ENCODE peak calls at places on chromosome 4, in nine cellular contexts. One of them, this sample, is unnamed.

GRCh38 chr4:87523307-87523706 is 5.9 kb downstream of the SPARCL1 start:
- DNase-seq in CD4-positive, alpha-beta T cell: no peak
- DNase-seq in thoracic aorta: no peak
- DNase-seq in GM13977: no peak
- DNase-seq in nephron progenitor cell: no peak
- DNase-seq in H9: no peak
- DNase-seq in psoas muscle: no peak
- DNase-seq in mucosa of descending colon: no peak
- DNase-seq in neural progenitor cell: no peak
- DNase-seq in this sample: no peak

GRCh38 chr4:127555106-127555505 is 77.7 kb upstream of the INTU start:
- DNase-seq in CD4-positive, alpha-beta T cell: no peak
- DNase-seq in thoracic aorta: no peak
- DNase-seq in GM13977: no peak
- DNase-seq in nephron progenitor cell: no peak
- DNase-seq in H9: no peak
- DNase-seq in psoas muscle: no peak
- DNase-seq in mucosa of descending colon: no peak
- DNase-seq in neural progenitor cell: no peak
- DNase-seq in this sample: no peak

GRCh38 chr4:7052923-7053715 is 9.9 kb downstream of the TADA2B start:
- DNase-seq in CD4-positive, alpha-beta T cell: no peak
- DNase-seq in thoracic aorta: no peak
- DNase-seq in GM13977: no peak
- DNase-seq in nephron progenitor cell: no peak
- DNase-seq in H9: no peak
- DNase-seq in psoas muscle: peak
- DNase-seq in mucosa of descending colon: no peak
- DNase-seq in neural progenitor cell: no peak
- DNase-seq in this sample: no peak

GRCh38 chr4:8841678-8842268 is 29.9 kb downstream of the HMX1 start:
- DNase-seq in CD4-positive, alpha-beta T cell: no peak
- DNase-seq in thoracic aorta: no peak
- DNase-seq in GM13977: no peak
- DNase-seq in nephron progenitor cell: no peak
- DNase-seq in H9: no peak
- DNase-seq in psoas muscle: no peak
- DNase-seq in mucosa of descending colon: no peak
- DNase-seq in neural progenitor cell: no peak
- DNase-seq in this sample: no peak

GRCh38 chr4:14079601-14080000 is 452.1 kb upstream of the BOD1L1 start:
- DNase-seq in CD4-positive, alpha-beta T cell: no peak
- DNase-seq in thoracic aorta: no peak
- DNase-seq in GM13977: no peak
- DNase-seq in nephron progenitor cell: no peak
- DNase-seq in H9: no peak
- DNase-seq in psoas muscle: no peak
- DNase-seq in mucosa of descending colon: no peak
- DNase-seq in neural progenitor cell: no peak
- DNase-seq in this sample: no peak

GRCh38 chr4:171809854-171810253 is 3.4 kb upstream of the GALNTL6 start:
- DNase-seq in CD4-positive, alpha-beta T cell: no peak
- DNase-seq in thoracic aorta: no peak
- DNase-seq in GM13977: no peak
- DNase-seq in nephron progenitor cell: no peak
- DNase-seq in H9: no peak
- DNase-seq in psoas muscle: no peak
- DNase-seq in mucosa of descending colon: no peak
- DNase-seq in neural progenitor cell: no peak
- DNase-seq in this sample: no peak

GRCh38 chr4:147550626-147551250 is 66.5 kb upstream of the TMEM184C start:
- DNase-seq in CD4-positive, alpha-beta T cell: no peak
- DNase-seq in thoracic aorta: no peak
- DNase-seq in GM13977: peak
- DNase-seq in nephron progenitor cell: no peak
- DNase-seq in H9: no peak
- DNase-seq in psoas muscle: no peak
- DNase-seq in mucosa of descending colon: no peak
- DNase-seq in neural progenitor cell: peak
- DNase-seq in this sample: peak

GRCh38 chr4:6333301-6334202 is 63.9 kb downstream of the WFS1 start:
- DNase-seq in CD4-positive, alpha-beta T cell: no peak
- DNase-seq in thoracic aorta: no peak
- DNase-seq in GM13977: peak
- DNase-seq in nephron progenitor cell: no peak
- DNase-seq in H9: no peak
- DNase-seq in psoas muscle: no peak
- DNase-seq in mucosa of descending colon: no peak
- DNase-seq in neural progenitor cell: no peak
- DNase-seq in this sample: no peak

GRCh38 chr4:151854731-151855130 is 93.9 kb upstream of the GATB start:
- DNase-seq in CD4-positive, alpha-beta T cell: no peak
- DNase-seq in thoracic aorta: no peak
- DNase-seq in GM13977: no peak
- DNase-seq in nephron progenitor cell: no peak
- DNase-seq in H9: no peak
- DNase-seq in psoas muscle: no peak
- DNase-seq in mucosa of descending colon: no peak
- DNase-seq in neural progenitor cell: no peak
- DNase-seq in this sample: no peak

GRCh38 chr4:105343523-105343931 is 130.3 kb downstream of the PPA2 start:
- DNase-seq in CD4-positive, alpha-beta T cell: no peak
- DNase-seq in thoracic aorta: no peak
- DNase-seq in GM13977: no peak
- DNase-seq in nephron progenitor cell: no peak
- DNase-seq in H9: no peak
- DNase-seq in psoas muscle: no peak
- DNase-seq in mucosa of descending colon: no peak
- DNase-seq in neural progenitor cell: no peak
- DNase-seq in this sample: no peak

GRCh38 chr4:105472871-105473339 is 957 bp downstream of the PPA2 start:
- DNase-seq in CD4-positive, alpha-beta T cell: no peak
- DNase-seq in thoracic aorta: no peak
- DNase-seq in GM13977: no peak
- DNase-seq in nephron progenitor cell: no peak
- DNase-seq in H9: no peak
- DNase-seq in psoas muscle: no peak
- DNase-seq in mucosa of descending colon: no peak
- DNase-seq in neural progenitor cell: peak
- DNase-seq in this sample: no peak

GRCh38 chr4:182496392-182496791 is 253.2 kb downstream of the TENM3 start:
- DNase-seq in CD4-positive, alpha-beta T cell: no peak
- DNase-seq in thoracic aorta: no peak
- DNase-seq in GM13977: no peak
- DNase-seq in nephron progenitor cell: no peak
- DNase-seq in H9: no peak
- DNase-seq in psoas muscle: no peak
- DNase-seq in mucosa of descending colon: no peak
- DNase-seq in neural progenitor cell: no peak
- DNase-seq in this sample: no peak
- TF ChIP-seq CTCF in CD4-positive, alpha-beta T cell: no peak
- TF ChIP-seq CTCF in thoracic aorta: no peak
- TF ChIP-seq CTCF in GM13977: no peak
- TF ChIP-seq CTCF in nephron progenitor cell: no peak
- TF ChIP-seq CTCF in H9: no peak
- TF ChIP-seq CTCF in psoas muscle: no peak
- TF ChIP-seq CTCF in mucosa of descending colon: no peak
- TF ChIP-seq CTCF in neural progenitor cell: no peak
- TF ChIP-seq CTCF in this sample: no peak

GRCh38 chr4:39565925-39566630 is 38.8 kb upstream of the UGDH start:
- DNase-seq in CD4-positive, alpha-beta T cell: no peak
- DNase-seq in thoracic aorta: no peak
- DNase-seq in GM13977: no peak
- DNase-seq in nephron progenitor cell: no peak
- DNase-seq in H9: no peak
- DNase-seq in psoas muscle: no peak
- DNase-seq in mucosa of descending colon: no peak
- DNase-seq in neural progenitor cell: no peak
- DNase-seq in this sample: no peak

GRCh38 chr4:39574946-39575345 is 47.7 kb upstream of the UGDH start:
- DNase-seq in CD4-positive, alpha-beta T cell: no peak
- DNase-seq in thoracic aorta: no peak
- DNase-seq in GM13977: no peak
- DNase-seq in nephron progenitor cell: no peak
- DNase-seq in H9: no peak
- DNase-seq in psoas muscle: no peak
- DNase-seq in mucosa of descending colon: no peak
- DNase-seq in neural progenitor cell: no peak
- DNase-seq in this sample: no peak

GRCh38 chr4:39568805-39569204 is 41.6 kb upstream of the UGDH start:
- DNase-seq in CD4-positive, alpha-beta T cell: no peak
- DNase-seq in thoracic aorta: no peak
- DNase-seq in GM13977: peak
- DNase-seq in nephron progenitor cell: no peak
- DNase-seq in H9: no peak
- DNase-seq in psoas muscle: no peak
- DNase-seq in mucosa of descending colon: no peak
- DNase-seq in neural progenitor cell: no peak
- DNase-seq in this sample: peak

GRCh38 chr4:39571504-39571903 is 44.3 kb upstream of the UGDH start:
- DNase-seq in CD4-positive, alpha-beta T cell: no peak
- DNase-seq in thoracic aorta: no peak
- DNase-seq in GM13977: no peak
- DNase-seq in nephron progenitor cell: no peak
- DNase-seq in H9: no peak
- DNase-seq in psoas muscle: no peak
- DNase-seq in mucosa of descending colon: no peak
- DNase-seq in neural progenitor cell: no peak
- DNase-seq in this sample: no peak

DNA sequence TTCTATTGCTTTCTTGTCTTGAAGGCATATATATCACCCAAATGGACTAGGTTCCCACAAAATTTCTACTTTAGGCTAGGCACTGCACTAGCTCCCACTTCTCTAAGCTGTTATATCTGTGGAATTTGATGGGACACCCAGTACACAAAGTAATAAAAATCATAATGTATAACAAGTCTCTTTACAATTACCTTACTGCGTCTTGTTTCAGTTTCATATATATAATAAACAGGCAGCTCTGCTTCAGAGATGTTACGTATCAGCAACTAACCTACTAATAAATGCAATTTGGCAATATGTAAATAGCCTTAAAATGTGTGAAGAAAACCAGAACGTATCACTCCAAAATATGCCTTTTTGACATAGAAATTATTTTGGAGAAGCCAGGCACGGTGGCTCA is 42.0 kb upstream of the UGDH start:
- DNase-seq in CD4-positive, alpha-beta T cell: no peak
- DNase-seq in thoracic aorta: no peak
- DNase-seq in GM13977: no peak
- DNase-seq in nephron progenitor cell: no peak
- DNase-seq in H9: no peak
- DNase-seq in psoas muscle: no peak
- DNase-seq in mucosa of descending colon: no peak
- DNase-seq in neural progenitor cell: no peak
- DNase-seq in this sample: no peak
- TF ChIP-seq CTCF in CD4-positive, alpha-beta T cell: no peak
- TF ChIP-seq CTCF in thoracic aorta: no peak
- TF ChIP-seq CTCF in GM13977: no peak
- TF ChIP-seq CTCF in nephron progenitor cell: no peak
- TF ChIP-seq CTCF in H9: no peak
- TF ChIP-seq CTCF in psoas muscle: no peak
- TF ChIP-seq CTCF in mucosa of descending colon: no peak
- TF ChIP-seq CTCF in neural progenitor cell: no peak
- TF ChIP-seq CTCF in this sample: no peak

GRCh38 chr4:112523008-112523440 is 7.0 kb upstream of the NEUROG2 start:
- DNase-seq in CD4-positive, alpha-beta T cell: no peak
- DNase-seq in thoracic aorta: no peak
- DNase-seq in GM13977: peak
- DNase-seq in nephron progenitor cell: peak
- DNase-seq in H9: peak
- DNase-seq in psoas muscle: no peak
- DNase-seq in mucosa of descending colon: no peak
- DNase-seq in neural progenitor cell: peak
- DNase-seq in this sample: peak
- TF ChIP-seq CTCF in CD4-positive, alpha-beta T cell: no peak
- TF ChIP-seq CTCF in thoracic aorta: no peak
- TF ChIP-seq CTCF in GM13977: peak
- TF ChIP-seq CTCF in nephron progenitor cell: peak
- TF ChIP-seq CTCF in H9: peak
- TF ChIP-seq CTCF in psoas muscle: peak
- TF ChIP-seq CTCF in mucosa of descending colon: no peak
- TF ChIP-seq CTCF in neural progenitor cell: peak
- TF ChIP-seq CTCF in this sample: peak

GRCh38 chr4:37243061-37243460 is 1.5 kb upstream of the NWD2 start:
- DNase-seq in CD4-positive, alpha-beta T cell: no peak
- DNase-seq in thoracic aorta: no peak
- DNase-seq in GM13977: no peak
- DNase-seq in nephron progenitor cell: peak
- DNase-seq in H9: peak
- DNase-seq in psoas muscle: no peak
- DNase-seq in mucosa of descending colon: no peak
- DNase-seq in neural progenitor cell: peak
- DNase-seq in this sample: peak

GRCh38 chr4:37243722-37244582 is 591 bp upstream of the NWD2 start:
- DNase-seq in CD4-positive, alpha-beta T cell: no peak
- DNase-seq in thoracic aorta: no peak
- DNase-seq in GM13977: peak
- DNase-seq in nephron progenitor cell: peak
- DNase-seq in H9: peak
- DNase-seq in psoas muscle: no peak
- DNase-seq in mucosa of descending colon: peak
- DNase-seq in neural progenitor cell: peak
- DNase-seq in this sample: peak

GRCh38 chr4:37245391-37245954 is 930 bp downstream of the NWD2 start:
- DNase-seq in CD4-positive, alpha-beta T cell: no peak
- DNase-seq in thoracic aorta: no peak
- DNase-seq in GM13977: peak
- DNase-seq in nephron progenitor cell: peak
- DNase-seq in H9: peak
- DNase-seq in psoas muscle: no peak
- DNase-seq in mucosa of descending colon: no peak
- DNase-seq in neural progenitor cell: peak
- DNase-seq in this sample: peak

GRCh38 chr4:37246891-37247290 is 2.3 kb downstream of the NWD2 start:
- DNase-seq in CD4-positive, alpha-beta T cell: no peak
- DNase-seq in thoracic aorta: no peak
- DNase-seq in GM13977: no peak
- DNase-seq in nephron progenitor cell: no peak
- DNase-seq in H9: no peak
- DNase-seq in psoas muscle: no peak
- DNase-seq in mucosa of descending colon: no peak
- DNase-seq in neural progenitor cell: no peak
- DNase-seq in this sample: no peak

DNA sequence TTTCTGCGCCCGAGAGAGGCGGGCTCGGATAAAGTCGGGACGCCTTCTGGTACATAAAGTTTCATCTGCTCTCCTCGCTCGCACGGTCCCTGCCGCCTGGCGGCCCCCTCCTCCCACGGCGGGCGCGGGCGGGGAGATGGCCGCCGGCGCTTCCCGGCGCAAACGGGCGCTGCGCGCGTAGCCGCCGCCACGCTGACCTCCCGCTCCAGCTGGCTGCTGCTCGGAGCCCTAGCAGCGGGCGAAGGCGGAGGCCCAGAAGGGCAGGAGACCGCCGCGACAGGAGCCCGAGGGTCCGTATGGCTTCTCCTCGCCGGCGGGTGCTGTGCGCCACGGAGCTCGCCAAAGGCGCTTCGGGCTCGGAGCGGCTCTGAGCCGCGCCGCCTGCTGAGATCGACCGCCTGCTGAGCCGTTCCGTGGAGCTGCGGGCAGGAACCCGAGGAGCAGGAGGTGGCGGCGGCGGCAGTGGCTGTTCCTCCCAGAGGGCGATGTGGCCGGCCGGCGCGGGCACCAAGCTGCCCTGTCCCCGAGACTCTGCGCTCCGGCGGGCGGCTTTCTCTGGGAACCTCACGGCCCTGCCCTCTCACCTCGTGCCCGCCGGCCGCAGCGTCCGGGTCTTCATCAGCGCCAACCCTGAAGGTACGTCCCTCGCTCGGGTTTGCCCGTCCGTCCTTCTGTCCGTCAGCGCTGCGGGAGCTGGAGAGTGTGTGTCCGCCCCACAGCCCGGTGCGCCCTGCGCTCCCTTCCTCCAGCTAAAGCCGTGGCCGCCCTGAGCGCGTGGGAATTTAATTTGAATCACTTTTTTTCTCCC is at the start of gene NWD2:
- DNase-seq in CD4-positive, alpha-beta T cell: no peak
- DNase-seq in thoracic aorta: no peak
- DNase-seq in GM13977: peak
- DNase-seq in nephron progenitor cell: peak
- DNase-seq in H9: peak
- DNase-seq in psoas muscle: no peak
- DNase-seq in mucosa of descending colon: peak
- DNase-seq in neural progenitor cell: peak
- DNase-seq in this sample: peak
- TF ChIP-seq CTCF in CD4-positive, alpha-beta T cell: no peak
- TF ChIP-seq CTCF in thoracic aorta: no peak
- TF ChIP-seq CTCF in GM13977: no peak
- TF ChIP-seq CTCF in nephron progenitor cell: no peak
- TF ChIP-seq CTCF in H9: no peak
- TF ChIP-seq CTCF in psoas muscle: no peak
- TF ChIP-seq CTCF in mucosa of descending colon: no peak
- TF ChIP-seq CTCF in neural progenitor cell: peak
- TF ChIP-seq CTCF in this sample: no peak

This sample was measured in GM20000.